ENCODE peak calls at places on chromosome 22, in four cellular contexts. A, L, F and P are unnamed samples.

GRCh38 chr22:22395230-22395629 is 113.3 kb downstream of the ZNF280B start:
- DNase-seq in A (no peak), L (no peak), F (no peak), P (no peak)

GRCh38 chr22:49331223-49331815 is 496.4 kb downstream of the BRD1 start:
- DNase-seq in A (no peak), L (no peak), F (no peak), P (no peak)

GRCh38 chr22:41285441-41285819 is 557 bp downstream of the RANGAP1 start:
- DNase-seq in A (peak), L (peak), F (peak), P (peak)

GRCh38 chr22:20463324-20464095 is 25.9 kb upstream of the SCARF2 start:
- DNase-seq in A (no peak), L (no peak), F (no peak), P (no peak)

GRCh38 chr22:17773606-17774205 is 563 bp downstream of the BID start:
- DNase-seq in A (peak), L (peak), F (peak), P (no peak)

GRCh38 chr22:38718414-38718813 is 12.7 kb downstream of the GTPBP1 start:
- DNase-seq in A (no peak), L (peak), F (peak), P (peak)

GRCh38 chr22:44400763-44401060 is 88.0 kb upstream of the SHISAL1 start:
- DNase-seq in A (no peak), L (no peak), F (no peak), P (no peak)

GRCh38 chr22:50470491-50470890 is 4.3 kb downstream of the SBF1 start:
- DNase-seq in A (no peak), L (no peak), F (no peak), P (no peak)

GRCh38 chr22:47039356-47039755 is 276.9 kb downstream of the TBC1D22A start:
- DNase-seq in A (no peak), L (no peak), F (no peak), P (no peak)

GRCh38 chr22:50081426-50082196 is 3.6 kb downstream of the MLC1 start:
- DNase-seq in A (no peak), L (no peak), F (no peak), P (no peak)

GRCh38 chr22:19719055-19719482 is 4.3 kb upstream of the GP1BB start:
- DNase-seq in A (no peak), L (no peak), F (no peak), P (no peak)

GRCh38 chr22:24434472-24435322 is 7.3 kb downstream of the ADORA2A start:
- DNase-seq in A (peak), L (peak), F (no peak), P (peak)